ENCODE peak calls at places on chromosome 12, in eight cellular contexts. L is skeletal muscle cell, T is heart left ventricle, B is aorta, O is HFF-Myc, A is NT2/D1, H is Panc1, J is fibroblast of mammary gland. Z is an unnamed sample.

GRCh38 chr12:122681814-122682213 is 21.3 kb downstream of the HCAR2 start:
- DNase-seq in A (no peak), O (no peak), B (no peak), H (no peak), T (no peak), J (peak), L (peak), Z (no peak)

GRCh38 chr12:94240171-94240570 is 91.8 kb downstream of the PLXNC1 start:
- DNase-seq in B (no peak), J (no peak), A (no peak), O (no peak), T (no peak), L (no peak), H (no peak), Z (no peak)

GRCh38 chr12:122205590-122205925 is 2.0 kb downstream of the B3GNT4 start:
- DNase-seq in B (no peak), L (no peak), J (no peak), A (no peak), O (no peak), H (no peak), T (no peak), Z (no peak)

GRCh38 chr12:122803937-122804336 is 29.6 kb downstream of the CCDC62 start:
- DNase-seq in O (no peak), J (no peak), T (no peak), H (no peak), A (no peak), L (no peak), B (no peak), Z (no peak)

GRCh38 chr12:93571360-93571853 is 1.1 kb upstream of the SOCS2 start:
- DNase-seq in T (peak), O (no peak), L (no peak), H (no peak), A (peak), J (peak), B (peak), Z (no peak)

GRCh38 chr12:6935551-6936377 is 7.9 kb upstream of the RNU7-1 start:
- DNase-seq in J (no peak), L (no peak), A (no peak), T (no peak), O (no peak), B (no peak), H (no peak), Z (no peak)

GRCh38 chr12:27814411-27814810 is 34.4 kb upstream of the MANSC4 start:
- DNase-seq in L (no peak), O (no peak), H (no peak), B (no peak), A (no peak), J (peak), T (no peak), Z (no peak)

GRCh38 chr12:63151061-63151897 is at the start of gene AVPR1A:
- DNase-seq in B (peak), H (no peak), J (no peak), T (peak), A (peak), L (no peak), O (no peak), Z (no peak)

GRCh38 chr12:95942106-95942531 is 295 bp downstream of the CCDC38 start:
- DNase-seq in L (no peak), J (no peak), A (no peak), T (no peak), B (no peak), H (no peak), O (no peak), Z (no peak)

GRCh38 chr12:26633591-26634210 is 199.3 kb downstream of the ITPR2 start:
- DNase-seq in H (no peak), L (peak), A (no peak), J (peak), T (no peak), B (no peak), O (peak), Z (peak)

GRCh38 chr12:55470088-55470830 is at the start of gene OR6C70:
- DNase-seq in H (no peak), B (no peak), L (no peak), T (no peak), A (no peak), O (no peak), J (no peak), Z (no peak)

GRCh38 chr12:116599285-116600122 is 40.3 kb downstream of the MAP1LC3B2 start:
- DNase-seq in B (peak), T (peak), A (peak), J (peak), H (no peak), L (peak), O (no peak), Z (no peak)

GRCh38 chr12:111467862-111468245 is 62.1 kb downstream of the SH2B3 start:
- DNase-seq in H (no peak), T (no peak), B (no peak), A (no peak), O (peak), L (no peak), J (peak), Z (no peak)

GRCh38 chr12:31214626-31215520 is 111.1 kb downstream of the SINHCAF start:
- DNase-seq in B (no peak), J (no peak), H (no peak), L (no peak), A (no peak), T (no peak), O (no peak), Z (no peak)

GRCh38 chr12:127355061-127355820 is 911.7 kb upstream of the TMEM132C start:
- DNase-seq in T (no peak), B (no peak), L (no peak), A (no peak), J (peak), H (no peak), O (no peak), Z (no peak)

GRCh38 chr12:78566461-78566860 is 298.1 kb upstream of the SYT1 start:
- DNase-seq in J (no peak), L (no peak), H (no peak), B (no peak), T (no peak), O (no peak), A (no peak), Z (no peak)

GRCh38 chr12:43692064-43692463 is 66.5 kb downstream of the PUS7L start:
- DNase-seq in B (no peak), L (peak), J (peak), A (no peak), O (no peak), H (no peak), T (no peak), Z (peak)

GRCh38 chr12:85626031-85626781 is 210.0 kb downstream of the RASSF9 start:
- DNase-seq in J (peak), B (no peak), A (no peak), L (peak), T (no peak), H (no peak), O (peak), Z (peak)

GRCh38 chr12:104121001-104121400 is 17.0 kb downstream of the NFYB start:
- DNase-seq in J (peak), B (no peak), L (no peak), H (no peak), O (no peak), T (no peak), A (no peak), Z (no peak)

GRCh38 chr12:103928736-103929050 is 1.5 kb upstream of the HSP90B1 start:
- DNase-seq in H (no peak), O (no peak), L (no peak), T (no peak), A (no peak), B (peak), J (no peak), Z (no peak)

GRCh38 chr12:101995684-101996083 is 66.1 kb downstream of the WASHC3 start:
- DNase-seq in B (no peak), O (no peak), J (no peak), T (no peak), H (no peak), L (no peak), A (no peak), Z (no peak)

GRCh38 chr12:57735952-57736742 is 2.4 kb downstream of the AGAP2 start:
- DNase-seq in T (peak), H (no peak), O (no peak), A (no peak), B (no peak), J (peak), L (no peak), Z (no peak)

GRCh38 chr12:98725481-98726247 is 80.6 kb downstream of the APAF1 start:
- DNase-seq in O (peak), T (no peak), H (no peak), B (peak), J (peak), A (peak), L (no peak), Z (peak)

GRCh38 chr12:41223600-41223999 is 35.5 kb downstream of the PDZRN4 start:
- DNase-seq in H (no peak), O (no peak), T (no peak), A (no peak), L (no peak), J (no peak), B (no peak), Z (no peak)

GRCh38 chr12:20423557-20423956 is 55.2 kb downstream of the PDE3A start:
- DNase-seq in H (no peak), J (no peak), B (no peak), L (no peak), T (no peak), A (no peak), O (no peak), Z (no peak)

GRCh38 chr12:65313704-65314317 is 35.3 kb downstream of the MSRB3 start:
- DNase-seq in J (peak), T (no peak), A (no peak), L (no peak), B (no peak), O (no peak), H (no peak), Z (no peak)

GRCh38 chr12:48901278-48901677 is 24.0 kb downstream of the FKBP11 start:
- DNase-seq in B (no peak), L (no peak), H (no peak), J (peak), A (no peak), O (no peak), T (no peak), Z (no peak)

GRCh38 chr12:6211421-6211869 is 11.2 kb downstream of the CD9 start:
- DNase-seq in O (peak), L (no peak), H (no peak), B (peak), J (peak), A (no peak), T (no peak), Z (no peak)

GRCh38 chr12:93766802-93767523 is 89.8 kb downstream of the CRADD start:
- DNase-seq in O (peak), T (peak), A (no peak), B (no peak), J (peak), H (no peak), L (no peak), Z (no peak)

GRCh38 chr12:105013892-105014291 is 27.8 kb downstream of the NOPCHAP1 start:
- DNase-seq in J (peak), B (no peak), O (no peak), H (no peak), A (no peak), L (no peak), T (no peak), Z (peak)

GRCh38 chr12:45634273-45634917 is 95.1 kb upstream of the ARID2 start:
- DNase-seq in L (no peak), J (no peak), T (no peak), H (no peak), O (no peak), A (no peak), B (no peak), Z (no peak)
- H3K4me3 ChIP-seq in L (no peak), J (no peak), T (no peak), H (no peak), O (no peak), A (no peak), B (no peak), Z (no peak)

GRCh38 chr12:51821423-51822260 is 26.9 kb downstream of the FIGNL2 start:
- DNase-seq in B (no peak), L (no peak), J (no peak), O (no peak), A (no peak), T (no peak), H (no peak), Z (no peak)
- H3K4me3 ChIP-seq in B (no peak), L (peak), J (peak), O (no peak), A (peak), T (peak), H (peak), Z (no peak)

GRCh38 chr12:1497161-1497560 is 97.2 kb downstream of the FBXL14 start:
- DNase-seq in B (no peak), H (no peak), L (no peak), O (no peak), A (no peak), T (no peak), J (no peak), Z (no peak)
- H3K4me3 ChIP-seq in B (no peak), H (no peak), L (no peak), O (no peak), A (no peak), T (no peak), J (no peak), Z (no peak)

GRCh38 chr12:50050410-50051280 is 6.8 kb upstream of the ASIC1 start:
- DNase-seq in J (peak), O (no peak), T (peak), L (no peak), H (no peak), A (no peak), B (peak), Z (no peak)
- H3K4me3 ChIP-seq in J (peak), O (no peak), T (peak), L (peak), H (no peak), A (peak), B (no peak), Z (no peak)

Z was measured in epithelial cell of proximal tubule.